ENCODE peak calls at places on chromosomes 13 and 19, in eight cellular contexts. G is kidney glomerular epithelial cell; L is RCC 7860; O is activated CD4-positive, alpha-beta memory T cell treated with anti-CD3 and anti-CD28 coated beads, Interleukin-2, amount 10 ng/mL, durations not matched to agents 7 days and 5 days; Y is heart right ventricle; W is NCI-H1092; T is LNCaP clone FGC; F is K562. B is an unnamed sample.

GRCh38 chr19:3150739-3151329 is 15.0 kb downstream of the GNA15 start:
- DNase-seq in W (no peak), L (no peak), G (no peak), O (no peak), T (no peak), Y (no peak), F (no peak), B (no peak)

GRCh38 chr19:46030861-46031550 is 8.2 kb upstream of the PGLYRP1 start:
- DNase-seq in L (no peak), F (no peak), W (no peak), T (no peak), G (no peak), Y (no peak), O (no peak), B (no peak)

GRCh38 chr13:76836311-76836710 is 49.9 kb downstream of the KCTD12 start:
- DNase-seq in T (no peak), Y (no peak), O (no peak), W (no peak), G (peak; percentile 39), F (no peak), L (no peak), B (no peak)

GRCh38 chr19:13267889-13268288 is 117.7 kb downstream of the IER2 start:
- DNase-seq in O (no peak), F (no peak), W (no peak), L (no peak), G (no peak), T (no peak), Y (no peak), B (no peak)

GRCh38 chr19:31100945-31101344 is 248.3 kb downstream of the TSHZ3 start:
- DNase-seq in O (no peak), Y (no peak), G (no peak), L (no peak), F (no peak), T (no peak), W (no peak), B (no peak)

GRCh38 chr13:79782541-79783216 is 301.7 kb downstream of the NDFIP2 start:
- DNase-seq in T (no peak), G (peak; percentile 95), W (peak; percentile 68), F (no peak), L (peak; percentile 11), O (no peak), Y (peak; percentile 62), B (no peak)

GRCh38 chr13:28655566-28655965 is 3.4 kb upstream of the POMP start:
- DNase-seq in O (no peak), L (no peak), Y (no peak), F (no peak), G (no peak), T (no peak), W (no peak), B (no peak)

GRCh38 chr19:8490873-8491272 is 11.6 kb downstream of the PRAM1 start:
- DNase-seq in O (no peak), T (no peak), L (no peak), F (no peak), Y (no peak), W (no peak), G (no peak), B (no peak)

GRCh38 chr13:108360139-108360538 is 90.6 kb downstream of the TNFSF13B start:
- DNase-seq in L (no peak), O (no peak), Y (no peak), W (no peak), G (no peak), F (no peak), T (no peak), B (no peak)

B was measured in MM.1S.